ENCODE peak calls at places on chromosome 16, in six cellular contexts. One of them, this sample, is unnamed.

GRCh38 chr16:68267612-68268405 is 3.5 kb downstream of the SLC7A6 start:
- DNase-seq in right cardiac atrium: no peak
- DNase-seq in CD4-positive, alpha-beta memory T cell: no peak
- DNase-seq in stomach: no peak
- DNase-seq in right lobe of liver: no peak
- DNase-seq in RWPE1: no peak
- DNase-seq in this sample: no peak

GRCh38 chr16:88473666-88474534 is 20.8 kb downstream of the ZFPM1 start:
- DNase-seq in right cardiac atrium: peak; percentile 96
- DNase-seq in CD4-positive, alpha-beta memory T cell: no peak
- DNase-seq in stomach: peak; percentile 89
- DNase-seq in right lobe of liver: peak; percentile 90
- DNase-seq in RWPE1: no peak
- DNase-seq in this sample: no peak

GRCh38 chr16:28192811-28193529 is 18.8 kb downstream of the XPO6 start:
- DNase-seq in right cardiac atrium: no peak
- DNase-seq in CD4-positive, alpha-beta memory T cell: peak; percentile 78
- DNase-seq in stomach: peak; percentile 42
- DNase-seq in right lobe of liver: no peak
- DNase-seq in RWPE1: no peak
- DNase-seq in this sample: no peak

GRCh38 chr16:67150058-67150832 is 553 bp downstream of the B3GNT9 start:
- DNase-seq in right cardiac atrium: peak; percentile 89
- DNase-seq in CD4-positive, alpha-beta memory T cell: no peak
- DNase-seq in stomach: no peak
- DNase-seq in right lobe of liver: no peak
- DNase-seq in RWPE1: no peak
- DNase-seq in this sample: no peak

GRCh38 chr16:46907061-46907774 is 23.1 kb downstream of the GPT2 start:
- DNase-seq in right cardiac atrium: no peak
- DNase-seq in CD4-positive, alpha-beta memory T cell: no peak
- DNase-seq in stomach: no peak
- DNase-seq in right lobe of liver: no peak
- DNase-seq in RWPE1: no peak
- DNase-seq in this sample: no peak

GRCh38 chr16:66474750-66475199 is 47.7 kb downstream of the BEAN1 start:
- DNase-seq in right cardiac atrium: no peak
- DNase-seq in CD4-positive, alpha-beta memory T cell: peak; percentile 63
- DNase-seq in stomach: no peak
- DNase-seq in right lobe of liver: no peak
- DNase-seq in RWPE1: no peak
- DNase-seq in this sample: no peak

GRCh38 chr16:82924075-82924854 is 297.5 kb downstream of the CDH13 start:
- DNase-seq in right cardiac atrium: no peak
- DNase-seq in CD4-positive, alpha-beta memory T cell: peak; percentile 43
- DNase-seq in stomach: no peak
- DNase-seq in right lobe of liver: no peak
- DNase-seq in RWPE1: no peak
- DNase-seq in this sample: no peak

GRCh38 chr16:57042157-57043111 is 49.9 kb upstream of the CPNE2 start:
- DNase-seq in right cardiac atrium: no peak
- DNase-seq in CD4-positive, alpha-beta memory T cell: peak; percentile 38
- DNase-seq in stomach: no peak
- DNase-seq in right lobe of liver: no peak
- DNase-seq in RWPE1: peak; percentile 79
- DNase-seq in this sample: no peak

GRCh38 chr16:85064186-85064585 is 36.6 kb downstream of the KIAA0513 start:
- DNase-seq in right cardiac atrium: peak; percentile 13
- DNase-seq in CD4-positive, alpha-beta memory T cell: no peak
- DNase-seq in stomach: no peak
- DNase-seq in right lobe of liver: no peak
- DNase-seq in RWPE1: no peak
- DNase-seq in this sample: no peak

GRCh38 chr16:51310159-51310558 is 159.1 kb upstream of the SALL1 start:
- DNase-seq in right cardiac atrium: no peak
- DNase-seq in CD4-positive, alpha-beta memory T cell: no peak
- DNase-seq in stomach: no peak
- DNase-seq in right lobe of liver: no peak
- DNase-seq in RWPE1: no peak
- DNase-seq in this sample: no peak

GRCh38 chr16:84513111-84514065 is 8.9 kb upstream of the MEAK7 start:
- DNase-seq in right cardiac atrium: no peak
- DNase-seq in CD4-positive, alpha-beta memory T cell: no peak
- DNase-seq in stomach: no peak
- DNase-seq in right lobe of liver: no peak
- DNase-seq in RWPE1: no peak
- DNase-seq in this sample: no peak

GRCh38 chr16:29973384-29974246 is at the start of gene TAOK2:
- DNase-seq in right cardiac atrium: peak; percentile 99
- DNase-seq in CD4-positive, alpha-beta memory T cell: peak; percentile 92
- DNase-seq in stomach: peak; percentile 99
- DNase-seq in right lobe of liver: peak; percentile 99
- DNase-seq in RWPE1: peak; percentile 100
- DNase-seq in this sample: peak; percentile 98

GRCh38 chr16:57178296-57178695 is 7.5 kb downstream of the PSME3IP1 start:
- DNase-seq in right cardiac atrium: no peak
- DNase-seq in CD4-positive, alpha-beta memory T cell: no peak
- DNase-seq in stomach: no peak
- DNase-seq in right lobe of liver: no peak
- DNase-seq in RWPE1: no peak
- DNase-seq in this sample: no peak

GRCh38 chr16:31273676-31274075 is 13.9 kb downstream of the ITGAM start:
- DNase-seq in right cardiac atrium: no peak
- DNase-seq in CD4-positive, alpha-beta memory T cell: no peak
- DNase-seq in stomach: no peak
- DNase-seq in right lobe of liver: no peak
- DNase-seq in RWPE1: peak; percentile 41
- DNase-seq in this sample: no peak

GRCh38 chr16:66976746-66977145 is 11.6 kb upstream of the CES4A start:
- DNase-seq in right cardiac atrium: no peak
- DNase-seq in CD4-positive, alpha-beta memory T cell: no peak
- DNase-seq in stomach: no peak
- DNase-seq in right lobe of liver: no peak
- DNase-seq in RWPE1: no peak
- DNase-seq in this sample: no peak

GRCh38 chr16:47132310-47132709 is 11.4 kb downstream of the NETO2 start:
- DNase-seq in right cardiac atrium: no peak
- DNase-seq in CD4-positive, alpha-beta memory T cell: no peak
- DNase-seq in stomach: no peak
- DNase-seq in right lobe of liver: no peak
- DNase-seq in RWPE1: no peak
- DNase-seq in this sample: no peak

GRCh38 chr16:67486805-67487204 is 3.5 kb upstream of the AGRP start:
- DNase-seq in right cardiac atrium: no peak
- DNase-seq in CD4-positive, alpha-beta memory T cell: no peak
- DNase-seq in stomach: no peak
- DNase-seq in right lobe of liver: no peak
- DNase-seq in RWPE1: no peak
- DNase-seq in this sample: no peak

GRCh38 chr16:58222532-58223316 is 24.8 kb upstream of the CSNK2A2 start:
- DNase-seq in right cardiac atrium: no peak
- DNase-seq in CD4-positive, alpha-beta memory T cell: no peak
- DNase-seq in stomach: no peak
- DNase-seq in right lobe of liver: peak; percentile 91
- DNase-seq in RWPE1: peak; percentile 84
- DNase-seq in this sample: no peak

GRCh38 chr16:85379041-85380001 is 233.8 kb upstream of the GSE1 start:
- DNase-seq in right cardiac atrium: no peak
- DNase-seq in CD4-positive, alpha-beta memory T cell: no peak
- DNase-seq in stomach: no peak
- DNase-seq in right lobe of liver: no peak
- DNase-seq in RWPE1: no peak
- DNase-seq in this sample: no peak

GRCh38 chr16:4240624-4241023 is 1.3 kb downstream of the SRL start:
- DNase-seq in right cardiac atrium: peak; percentile 75
- DNase-seq in CD4-positive, alpha-beta memory T cell: no peak
- DNase-seq in stomach: no peak
- DNase-seq in right lobe of liver: no peak
- DNase-seq in RWPE1: no peak
- DNase-seq in this sample: no peak

GRCh38 chr16:2212362-2213324 is 2.0 kb upstream of the BRICD5 start:
- DNase-seq in right cardiac atrium: peak; percentile 72
- DNase-seq in CD4-positive, alpha-beta memory T cell: no peak
- DNase-seq in stomach: peak; percentile 60
- DNase-seq in right lobe of liver: no peak
- DNase-seq in RWPE1: no peak
- DNase-seq in this sample: peak; percentile 83

GRCh38 chr16:64398795-64399194 is 723.1 kb downstream of the CDH11 start:
- DNase-seq in right cardiac atrium: no peak
- DNase-seq in CD4-positive, alpha-beta memory T cell: no peak
- DNase-seq in stomach: no peak
- DNase-seq in right lobe of liver: no peak
- DNase-seq in RWPE1: no peak
- DNase-seq in this sample: no peak

GRCh38 chr16:84826558-84826941 is 6.8 kb downstream of the CRISPLD2 start:
- DNase-seq in right cardiac atrium: peak; percentile 88
- DNase-seq in CD4-positive, alpha-beta memory T cell: no peak
- DNase-seq in stomach: peak; percentile 43
- DNase-seq in right lobe of liver: no peak
- DNase-seq in RWPE1: no peak
- DNase-seq in this sample: no peak

GRCh38 chr16:88455610-88456355 is 2.7 kb downstream of the ZFPM1 start:
- DNase-seq in right cardiac atrium: no peak
- DNase-seq in CD4-positive, alpha-beta memory T cell: peak; percentile 74
- DNase-seq in stomach: peak; percentile 49
- DNase-seq in right lobe of liver: no peak
- DNase-seq in RWPE1: peak; percentile 55
- DNase-seq in this sample: no peak

GRCh38 chr16:70574595-70575271 is 51.1 kb downstream of the SF3B3 start:
- DNase-seq in right cardiac atrium: no peak
- DNase-seq in CD4-positive, alpha-beta memory T cell: no peak
- DNase-seq in stomach: no peak
- DNase-seq in right lobe of liver: no peak
- DNase-seq in RWPE1: no peak
- DNase-seq in this sample: no peak

GRCh38 chr16:84527486-84528269 is 23.2 kb upstream of the MEAK7 start:
- DNase-seq in right cardiac atrium: peak; percentile 75
- DNase-seq in CD4-positive, alpha-beta memory T cell: no peak
- DNase-seq in stomach: no peak
- DNase-seq in right lobe of liver: no peak
- DNase-seq in RWPE1: no peak
- DNase-seq in this sample: peak; percentile 18

GRCh38 chr16:57775661-57776469 is 26.4 kb downstream of the KIFC3 start:
- DNase-seq in right cardiac atrium: peak; percentile 51
- DNase-seq in CD4-positive, alpha-beta memory T cell: no peak
- DNase-seq in stomach: no peak
- DNase-seq in right lobe of liver: no peak
- DNase-seq in RWPE1: no peak
- DNase-seq in this sample: peak; percentile 37

GRCh38 chr16:72021043-72021442 is 12.5 kb downstream of the DHODH start:
- DNase-seq in right cardiac atrium: peak; percentile 52
- DNase-seq in CD4-positive, alpha-beta memory T cell: no peak
- DNase-seq in stomach: no peak
- DNase-seq in right lobe of liver: no peak
- DNase-seq in RWPE1: no peak
- DNase-seq in this sample: no peak

GRCh38 chr16:85309656-85310587 is 197.7 kb upstream of the CIBAR2 start:
- DNase-seq in right cardiac atrium: peak; percentile 81
- DNase-seq in CD4-positive, alpha-beta memory T cell: no peak
- DNase-seq in stomach: no peak
- DNase-seq in right lobe of liver: no peak
- DNase-seq in RWPE1: no peak
- DNase-seq in this sample: peak; percentile 98

GRCh38 chr16:31386157-31386984 is 6.8 kb upstream of the ITGAD start:
- DNase-seq in right cardiac atrium: no peak
- DNase-seq in CD4-positive, alpha-beta memory T cell: peak; percentile 6
- DNase-seq in stomach: no peak
- DNase-seq in right lobe of liver: no peak
- DNase-seq in RWPE1: peak; percentile 53
- DNase-seq in this sample: no peak

GRCh38 chr16:11010576-11011221 is 66.3 kb downstream of the CLEC16A start:
- DNase-seq in right cardiac atrium: peak; percentile 68
- DNase-seq in CD4-positive, alpha-beta memory T cell: no peak
- DNase-seq in stomach: no peak
- DNase-seq in right lobe of liver: no peak
- DNase-seq in RWPE1: no peak
- DNase-seq in this sample: no peak
- H3K27ac ChIP-seq in right cardiac atrium: peak overlapping the region; percentile 38
- H3K27ac ChIP-seq in CD4-positive, alpha-beta memory T cell: no peak overlapping the region
- H3K27ac ChIP-seq in stomach: no peak overlapping the region
- H3K27ac ChIP-seq in right lobe of liver: no peak overlapping the region
- H3K27ac ChIP-seq in RWPE1: no peak overlapping the region
- H3K27ac ChIP-seq in this sample: no peak overlapping the region

GRCh38 chr16:73122604-73123386 is 74.9 kb upstream of the ZFHX3 start:
- DNase-seq in right cardiac atrium: peak; percentile 77
- DNase-seq in CD4-positive, alpha-beta memory T cell: peak; percentile 6
- DNase-seq in stomach: no peak
- DNase-seq in right lobe of liver: peak; percentile 52
- DNase-seq in RWPE1: no peak
- DNase-seq in this sample: peak; percentile 3
- H3K27ac ChIP-seq in right cardiac atrium: peak overlapping the region; percentile 46
- H3K27ac ChIP-seq in CD4-positive, alpha-beta memory T cell: no peak overlapping the region
- H3K27ac ChIP-seq in stomach: no peak overlapping the region
- H3K27ac ChIP-seq in right lobe of liver: peak overlapping the region; percentile 5
- H3K27ac ChIP-seq in RWPE1: no peak overlapping the region
- H3K27ac ChIP-seq in this sample: no peak overlapping the region

DNA sequence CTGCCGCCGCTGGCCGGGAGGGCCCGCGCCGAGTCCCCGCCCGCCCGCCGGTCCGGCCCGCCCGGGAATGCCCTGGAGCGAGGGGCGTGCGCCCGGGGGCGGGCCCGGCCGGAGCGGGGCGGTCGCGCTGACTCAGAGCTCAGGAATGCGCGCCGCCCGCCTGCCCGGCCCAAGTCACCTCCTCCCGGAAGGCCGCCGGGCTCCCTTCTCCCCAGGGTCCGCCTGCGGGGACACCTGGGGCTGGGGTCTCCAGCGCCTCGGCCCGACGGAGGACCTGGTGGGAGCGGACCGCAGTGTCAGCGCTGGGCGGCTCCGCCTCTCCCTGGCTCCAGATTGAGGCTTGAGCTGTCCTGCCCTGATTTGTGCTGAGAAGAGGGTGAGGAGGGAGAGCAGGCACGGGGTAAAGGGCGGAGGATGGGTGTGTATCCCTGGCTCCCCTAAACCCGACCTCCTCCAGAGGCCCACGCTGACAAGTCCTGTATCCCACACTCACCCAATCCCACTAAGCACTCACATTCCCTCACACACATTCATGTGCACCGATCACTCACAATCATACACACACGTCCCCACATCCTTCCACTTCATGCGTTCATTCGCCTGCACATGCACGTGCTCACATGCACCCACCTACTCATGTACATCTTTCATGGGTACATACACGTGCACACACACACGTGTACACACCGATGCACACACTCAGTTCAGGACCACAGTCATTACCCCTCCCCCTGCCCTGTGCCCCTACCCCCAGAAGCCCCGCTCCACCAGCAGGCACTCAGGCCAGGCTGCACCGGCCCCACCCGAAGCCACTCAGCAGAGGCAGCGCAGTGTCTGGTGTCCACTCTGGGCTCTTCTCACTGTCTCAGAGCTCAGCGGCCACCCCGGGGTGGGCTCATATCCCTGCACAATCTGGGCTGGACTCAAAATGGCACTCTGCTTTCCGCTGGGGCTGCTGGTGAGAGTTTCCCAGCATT is at the start of gene RHBDF1:
- DNase-seq in right cardiac atrium: peak; percentile 89
- DNase-seq in CD4-positive, alpha-beta memory T cell: no peak
- DNase-seq in stomach: peak; percentile 69
- DNase-seq in right lobe of liver: peak; percentile 68
- DNase-seq in RWPE1: peak; percentile 74
- DNase-seq in this sample: no peak
- H3K27ac ChIP-seq in right cardiac atrium: peak within 1 kb of the TSS; percentile 91
- H3K27ac ChIP-seq in CD4-positive, alpha-beta memory T cell: no peak within 1 kb of the TSS
- H3K27ac ChIP-seq in stomach: peak within 1 kb of the TSS; percentile 48
- H3K27ac ChIP-seq in right lobe of liver: peak within 1 kb of the TSS; percentile 47
- H3K27ac ChIP-seq in RWPE1: peak within 1 kb of the TSS; percentile 91
- H3K27ac ChIP-seq in this sample: no peak within 1 kb of the TSS

GRCh38 chr16:75065808-75066149 is 50.8 kb downstream of the LDHD start:
- DNase-seq in right cardiac atrium: no peak
- DNase-seq in CD4-positive, alpha-beta memory T cell: no peak
- DNase-seq in stomach: peak; percentile 56
- DNase-seq in right lobe of liver: no peak
- DNase-seq in RWPE1: no peak
- DNase-seq in this sample: no peak
- H3K27ac ChIP-seq in right cardiac atrium: no peak overlapping the region
- H3K27ac ChIP-seq in CD4-positive, alpha-beta memory T cell: no peak overlapping the region
- H3K27ac ChIP-seq in stomach: peak overlapping the region; percentile 94
- H3K27ac ChIP-seq in right lobe of liver: no peak overlapping the region
- H3K27ac ChIP-seq in RWPE1: no peak overlapping the region
- H3K27ac ChIP-seq in this sample: no peak overlapping the region

This sample was measured in substantia nigra.